ENCODE peak calls at places on chromosomes 6 and 20, in seven cellular contexts. One of them, this sample, is unnamed.

GRCh38 chr6:167229586-167229985 is 61.5 kb upstream of the UNC93A start:
- DNase-seq in IMR-90: no peak
- DNase-seq in H1: peak; percentile 43
- DNase-seq in neuronal stem cell: no peak
- DNase-seq in H9: no peak
- DNase-seq in mesendoderm: peak; percentile 65
- DNase-seq in mesenchymal stem cell: no peak
- DNase-seq in this sample: no peak

GRCh38 chr6:45923831-45924391 is 91.7 kb downstream of the CLIC5 start:
- DNase-seq in IMR-90: peak; percentile 63
- DNase-seq in H1: no peak
- DNase-seq in neuronal stem cell: no peak
- DNase-seq in H9: no peak
- DNase-seq in mesendoderm: no peak
- DNase-seq in mesenchymal stem cell: peak; percentile 91
- DNase-seq in this sample: peak; percentile 89

GRCh38 chr20:13638162-13638495 is 603 bp downstream of the TASP1 start:
- DNase-seq in IMR-90: peak; percentile 16
- DNase-seq in H1: no peak
- DNase-seq in neuronal stem cell: no peak
- DNase-seq in H9: no peak
- DNase-seq in mesendoderm: peak; percentile 58
- DNase-seq in mesenchymal stem cell: no peak
- DNase-seq in this sample: no peak

GRCh38 chr6:13484138-13484708 is 3.2 kb downstream of the GFOD1 start:
- DNase-seq in IMR-90: no peak
- DNase-seq in H1: no peak
- DNase-seq in neuronal stem cell: no peak
- DNase-seq in H9: no peak
- DNase-seq in mesendoderm: no peak
- DNase-seq in mesenchymal stem cell: peak; percentile 22
- DNase-seq in this sample: peak; percentile 76

GRCh38 chr6:170152989-170153388 is 137.9 kb downstream of the DLL1 start:
- DNase-seq in IMR-90: no peak
- DNase-seq in H1: no peak
- DNase-seq in neuronal stem cell: peak; percentile 62
- DNase-seq in H9: peak; percentile 72
- DNase-seq in mesendoderm: peak; percentile 90
- DNase-seq in mesenchymal stem cell: no peak
- DNase-seq in this sample: peak; percentile 67

GRCh38 chr6:105326838-105327745 is 75.8 kb downstream of the PREP start:
- DNase-seq in IMR-90: peak; percentile 83
- DNase-seq in H1: no peak
- DNase-seq in neuronal stem cell: no peak
- DNase-seq in H9: no peak
- DNase-seq in mesendoderm: peak; percentile 16
- DNase-seq in mesenchymal stem cell: peak; percentile 63
- DNase-seq in this sample: no peak

GRCh38 chr20:45857836-45858250 is 429 bp downstream of the ZSWIM3 start:
- DNase-seq in IMR-90: no peak
- DNase-seq in H1: no peak
- DNase-seq in neuronal stem cell: no peak
- DNase-seq in H9: peak; percentile 89
- DNase-seq in mesendoderm: peak; percentile 66
- DNase-seq in mesenchymal stem cell: no peak
- DNase-seq in this sample: no peak

GRCh38 chr6:90905351-90905750 is 318.5 kb upstream of the MAP3K7 start:
- DNase-seq in IMR-90: no peak
- DNase-seq in H1: no peak
- DNase-seq in neuronal stem cell: no peak
- DNase-seq in H9: no peak
- DNase-seq in mesendoderm: no peak
- DNase-seq in mesenchymal stem cell: no peak
- DNase-seq in this sample: no peak

GRCh38 chr20:58372836-58373235 is 16.2 kb upstream of the VAPB start:
- DNase-seq in IMR-90: no peak
- DNase-seq in H1: peak; percentile 58
- DNase-seq in neuronal stem cell: peak; percentile 31
- DNase-seq in H9: peak; percentile 74
- DNase-seq in mesendoderm: peak; percentile 30
- DNase-seq in mesenchymal stem cell: no peak
- DNase-seq in this sample: peak; percentile 59

GRCh38 chr6:169048806-169049205 is 204.8 kb downstream of the THBS2 start:
- DNase-seq in IMR-90: no peak
- DNase-seq in H1: no peak
- DNase-seq in neuronal stem cell: no peak
- DNase-seq in H9: no peak
- DNase-seq in mesendoderm: no peak
- DNase-seq in mesenchymal stem cell: no peak
- DNase-seq in this sample: no peak

GRCh38 chr20:10524034-10524476 is 89.0 kb downstream of the SLX4IP start:
- DNase-seq in IMR-90: peak; percentile 41
- DNase-seq in H1: peak; percentile 61
- DNase-seq in neuronal stem cell: no peak
- DNase-seq in H9: peak; percentile 82
- DNase-seq in mesendoderm: peak; percentile 66
- DNase-seq in mesenchymal stem cell: peak; percentile 77
- DNase-seq in this sample: peak; percentile 38

GRCh38 chr20:64261138-64261537 is 5.6 kb downstream of the PCMTD2 start:
- DNase-seq in IMR-90: peak; percentile 55
- DNase-seq in H1: peak; percentile 3
- DNase-seq in neuronal stem cell: no peak
- DNase-seq in H9: no peak
- DNase-seq in mesendoderm: peak; percentile 71
- DNase-seq in mesenchymal stem cell: peak; percentile 86
- DNase-seq in this sample: peak; percentile 20

GRCh38 chr6:170439366-170440351 is 113.4 kb downstream of the PSMB1 start:
- DNase-seq in IMR-90: peak; percentile 31
- DNase-seq in H1: no peak
- DNase-seq in neuronal stem cell: no peak
- DNase-seq in H9: peak; percentile 19
- DNase-seq in mesendoderm: no peak
- DNase-seq in mesenchymal stem cell: peak; percentile 44
- DNase-seq in this sample: no peak

GRCh38 chr6:116629467-116630063 is 13.3 kb downstream of the RSPH4A start:
- DNase-seq in IMR-90: no peak
- DNase-seq in H1: no peak
- DNase-seq in neuronal stem cell: no peak
- DNase-seq in H9: no peak
- DNase-seq in mesendoderm: no peak
- DNase-seq in mesenchymal stem cell: no peak
- DNase-seq in this sample: no peak

GRCh38 chr6:38508286-38508685 is 131.4 kb downstream of the BTBD9 start:
- DNase-seq in IMR-90: no peak
- DNase-seq in H1: no peak
- DNase-seq in neuronal stem cell: no peak
- DNase-seq in H9: no peak
- DNase-seq in mesendoderm: no peak
- DNase-seq in mesenchymal stem cell: no peak
- DNase-seq in this sample: peak; percentile 19

GRCh38 chr6:37134622-37135191 is 35.2 kb upstream of the PIM1 start:
- DNase-seq in IMR-90: peak; percentile 96
- DNase-seq in H1: no peak
- DNase-seq in neuronal stem cell: no peak
- DNase-seq in H9: no peak
- DNase-seq in mesendoderm: peak; percentile 71
- DNase-seq in mesenchymal stem cell: peak; percentile 95
- DNase-seq in this sample: peak; percentile 85

GRCh38 chr6:7108964-7109836 is 1.4 kb downstream of the RREB1 start:
- DNase-seq in IMR-90: peak; percentile 82
- DNase-seq in H1: no peak
- DNase-seq in neuronal stem cell: no peak
- DNase-seq in H9: no peak
- DNase-seq in mesendoderm: peak; percentile 57
- DNase-seq in mesenchymal stem cell: peak; percentile 85
- DNase-seq in this sample: peak; percentile 87

GRCh38 chr20:23106271-23106851 is 20.2 kb upstream of the CD93 start:
- DNase-seq in IMR-90: peak; percentile 53
- DNase-seq in H1: no peak
- DNase-seq in neuronal stem cell: no peak
- DNase-seq in H9: no peak
- DNase-seq in mesendoderm: no peak
- DNase-seq in mesenchymal stem cell: peak; percentile 86
- DNase-seq in this sample: peak; percentile 47

GRCh38 chr20:50913976-50914375 is 17.3 kb downstream of the ADNP start:
- DNase-seq in IMR-90: peak; percentile 88
- DNase-seq in H1: no peak
- DNase-seq in neuronal stem cell: no peak
- DNase-seq in H9: no peak
- DNase-seq in mesendoderm: no peak
- DNase-seq in mesenchymal stem cell: peak; percentile 68
- DNase-seq in this sample: no peak

GRCh38 chr20:1322511-1323245 is 6.3 kb downstream of the SDCBP2 start:
- DNase-seq in IMR-90: peak; percentile 99
- DNase-seq in H1: no peak
- DNase-seq in neuronal stem cell: no peak
- DNase-seq in H9: no peak
- DNase-seq in mesendoderm: no peak
- DNase-seq in mesenchymal stem cell: peak; percentile 98
- DNase-seq in this sample: peak; percentile 21

GRCh38 chr6:25296217-25296905 is 17.2 kb downstream of the CARMIL1 start:
- DNase-seq in IMR-90: no peak
- DNase-seq in H1: no peak
- DNase-seq in neuronal stem cell: no peak
- DNase-seq in H9: no peak
- DNase-seq in mesendoderm: no peak
- DNase-seq in mesenchymal stem cell: no peak
- DNase-seq in this sample: no peak

GRCh38 chr6:25296980-25297379 is 17.8 kb downstream of the CARMIL1 start:
- DNase-seq in IMR-90: peak; percentile 28
- DNase-seq in H1: no peak
- DNase-seq in neuronal stem cell: no peak
- DNase-seq in H9: no peak
- DNase-seq in mesendoderm: no peak
- DNase-seq in mesenchymal stem cell: no peak
- DNase-seq in this sample: no peak

GRCh38 chr6:25298508-25298834 is 19.3 kb downstream of the CARMIL1 start:
- DNase-seq in IMR-90: no peak
- DNase-seq in H1: no peak
- DNase-seq in neuronal stem cell: no peak
- DNase-seq in H9: no peak
- DNase-seq in mesendoderm: no peak
- DNase-seq in mesenchymal stem cell: no peak
- DNase-seq in this sample: no peak

GRCh38 chr6:25295651-25296050 is 16.5 kb downstream of the CARMIL1 start:
- DNase-seq in IMR-90: no peak
- DNase-seq in H1: no peak
- DNase-seq in neuronal stem cell: no peak
- DNase-seq in H9: no peak
- DNase-seq in mesendoderm: no peak
- DNase-seq in mesenchymal stem cell: no peak
- DNase-seq in this sample: no peak

DNA sequence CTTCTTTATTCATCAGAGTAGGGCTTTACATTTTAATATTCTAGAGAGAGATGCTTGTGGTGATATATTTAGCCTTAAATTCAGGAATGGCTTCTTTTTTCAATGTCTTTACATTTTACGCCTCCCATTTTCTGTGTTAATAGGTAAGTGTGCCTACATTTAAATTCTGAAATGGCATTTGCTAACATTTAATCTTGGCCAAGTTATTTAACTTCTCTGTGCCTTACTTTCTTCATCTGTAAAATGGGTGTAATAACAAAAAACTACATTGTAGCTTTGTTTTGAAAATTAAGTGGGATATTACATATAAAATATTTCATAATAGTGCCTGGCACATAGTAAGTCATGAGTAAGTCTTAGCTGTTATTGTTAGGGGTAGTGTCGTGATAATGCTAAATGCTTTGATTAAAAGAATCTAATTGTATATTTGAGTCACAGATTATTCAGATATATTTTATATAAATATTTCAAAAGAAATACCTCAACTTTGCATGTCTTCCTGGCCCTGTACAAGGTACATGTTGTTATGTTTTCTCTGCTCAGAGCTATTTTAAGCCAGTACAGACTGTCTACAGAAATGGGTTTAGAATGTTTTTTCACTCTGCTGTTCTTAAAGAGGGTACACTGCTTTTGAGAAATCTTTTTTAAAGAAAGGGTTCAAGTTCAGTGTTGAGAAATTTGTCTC is 18.8 kb downstream of the CARMIL1 start:
- DNase-seq in IMR-90: no peak
- DNase-seq in H1: no peak
- DNase-seq in neuronal stem cell: no peak
- DNase-seq in H9: no peak
- DNase-seq in mesendoderm: no peak
- DNase-seq in mesenchymal stem cell: no peak
- DNase-seq in this sample: no peak
- H3K4me1 ChIP-seq in IMR-90: peaks cover 4% of the 10 kb centered on the region
- H3K4me1 ChIP-seq in H1: no peaks in the 10 kb centered on the region
- H3K4me1 ChIP-seq in neuronal stem cell: peaks cover 9% of the 10 kb centered on the region
- H3K4me1 ChIP-seq in H9: peaks cover 7% of the 10 kb centered on the region
- H3K4me1 ChIP-seq in mesendoderm: peaks cover 3% of the 10 kb centered on the region
- H3K4me1 ChIP-seq in mesenchymal stem cell: peaks cover 3% of the 10 kb centered on the region
- H3K4me1 ChIP-seq in this sample: peaks cover 9% of the 10 kb centered on the region

GRCh38 chr6:34551720-34552119 is 4.4 kb downstream of the SPDEF start:
- DNase-seq in IMR-90: no peak
- DNase-seq in H1: no peak
- DNase-seq in neuronal stem cell: no peak
- DNase-seq in H9: no peak
- DNase-seq in mesendoderm: no peak
- DNase-seq in mesenchymal stem cell: no peak
- DNase-seq in this sample: no peak
- H4K8ac ChIP-seq in IMR-90: no peak overlapping the region
- H4K8ac ChIP-seq in H1: no peak overlapping the region
- H4K8ac ChIP-seq in neuronal stem cell: peak overlapping the region; percentile 52
- H4K8ac ChIP-seq in H9: no peak overlapping the region
- H4K8ac ChIP-seq in mesendoderm: no peak overlapping the region
- H4K8ac ChIP-seq in mesenchymal stem cell: no peak overlapping the region
- H4K8ac ChIP-seq in this sample: no peak overlapping the region

DNA sequence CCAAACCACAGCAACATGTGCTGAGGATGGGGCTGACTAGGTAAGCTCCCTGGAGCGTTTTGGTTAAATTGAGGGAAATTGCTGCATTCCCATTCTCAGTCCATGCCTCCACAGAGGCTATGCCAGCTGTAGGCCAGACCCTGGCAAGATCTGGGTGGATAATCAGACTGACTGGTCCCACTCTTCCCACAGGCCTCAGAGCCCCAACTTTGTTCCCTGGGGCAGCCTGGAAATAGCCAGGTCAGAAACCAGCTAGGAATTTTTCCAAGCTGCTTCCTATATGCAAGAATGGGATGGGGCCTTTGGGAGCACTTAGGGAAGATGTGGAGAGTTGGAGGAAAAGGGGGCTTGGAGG is 1.5 kb upstream of the VEGFA start:
- DNase-seq in IMR-90: no peak
- DNase-seq in H1: no peak
- DNase-seq in neuronal stem cell: no peak
- DNase-seq in H9: no peak
- DNase-seq in mesendoderm: no peak
- DNase-seq in mesenchymal stem cell: no peak
- DNase-seq in this sample: no peak
- H3K4me1 ChIP-seq in IMR-90: peaks cover 15% of the 10 kb centered on the region
- H3K4me1 ChIP-seq in H1: peaks cover 4% of the 10 kb centered on the region
- H3K4me1 ChIP-seq in neuronal stem cell: peaks cover 32% of the 10 kb centered on the region
- H3K4me1 ChIP-seq in H9: peaks cover 5% of the 10 kb centered on the region
- H3K4me1 ChIP-seq in mesendoderm: peaks cover 12% of the 10 kb centered on the region
- H3K4me1 ChIP-seq in mesenchymal stem cell: peaks cover 12% of the 10 kb centered on the region
- H3K4me1 ChIP-seq in this sample: peaks cover 7% of the 10 kb centered on the region

DNA sequence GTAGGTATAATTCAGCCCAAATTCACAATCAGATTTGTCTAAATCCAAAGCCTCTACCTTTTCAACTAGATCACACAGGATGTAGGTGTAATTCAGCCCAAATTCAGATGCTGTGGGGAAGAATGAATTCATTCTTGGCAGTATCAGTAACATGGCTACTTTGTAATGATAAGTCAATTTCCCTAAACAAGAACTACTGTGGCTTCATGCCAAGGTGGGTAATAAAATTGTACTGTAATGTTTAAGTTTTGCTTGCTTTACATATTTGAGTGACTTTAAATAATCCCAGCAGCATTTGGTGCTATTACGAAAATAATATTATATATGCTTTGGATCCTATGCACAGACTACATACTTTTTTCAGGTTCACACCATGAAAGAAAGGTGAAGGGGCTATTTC is 239.1 kb downstream of the HDGFL1 start:
- DNase-seq in IMR-90: peak; percentile 5
- DNase-seq in H1: no peak
- DNase-seq in neuronal stem cell: no peak
- DNase-seq in H9: no peak
- DNase-seq in mesendoderm: no peak
- DNase-seq in mesenchymal stem cell: no peak
- DNase-seq in this sample: no peak
- H4K8ac ChIP-seq in IMR-90: no peak overlapping the region
- H4K8ac ChIP-seq in H1: no peak overlapping the region
- H4K8ac ChIP-seq in neuronal stem cell: no peak overlapping the region
- H4K8ac ChIP-seq in H9: no peak overlapping the region
- H4K8ac ChIP-seq in mesendoderm: no peak overlapping the region
- H4K8ac ChIP-seq in mesenchymal stem cell: no peak overlapping the region
- H4K8ac ChIP-seq in this sample: no peak overlapping the region